ENCODE peak calls at places on chromosomes 1 and 21, in ten cellular contexts. D, C, J, S, F, K, G, I, E and B are unnamed samples.
A peak's percentile ranks its signal among the peaks of the same experiment; 100 is the strongest.

GRCh38 chr1:8127201-8127641 is 101.1 kb upstream of the ERRFI1 start:
- DNase-seq in D (peak; percentile 55), C (no peak), J (no peak), S (no peak), F (no peak), K (no peak), G (peak; percentile 57), I (no peak), E (no peak), B (no peak)

GRCh38 chr1:245172026-245172425 is 17.2 kb downstream of the KIF26B start:
- DNase-seq in D (no peak), C (no peak), J (no peak), S (no peak), F (peak; percentile 33), K (no peak), G (peak; percentile 31), I (no peak), E (no peak), B (no peak)

GRCh38 chr1:70003509-70003908 is 201.9 kb downstream of the LRRC40 start:
- DNase-seq in D (no peak), C (peak; percentile 11), J (no peak), S (no peak), F (peak; percentile 4), K (peak; percentile 12), G (no peak), I (no peak), E (no peak), B (peak; percentile 26)

GRCh38 chr1:205147191-205147590 is 25.4 kb upstream of the RBBP5 start:
- DNase-seq in D (peak; percentile 90), C (peak; percentile 21), J (no peak), S (no peak), F (no peak), K (no peak), G (peak; percentile 79), I (peak; percentile 67), E (peak; percentile 36), B (peak; percentile 68)

GRCh38 chr1:179441456-179441855 is 75.7 kb downstream of the AXDND1 start:
- DNase-seq in D (no peak), C (no peak), J (no peak), S (no peak), F (no peak), K (no peak), G (no peak), I (no peak), E (no peak), B (no peak)

GRCh38 chr1:178456472-178456871 is 40.3 kb downstream of the CLEC20A start:
- DNase-seq in D (no peak), C (no peak), J (no peak), S (no peak), F (no peak), K (no peak), G (no peak), I (no peak), E (no peak), B (no peak)

GRCh38 chr1:64601207-64601606 is 131.3 kb downstream of the CACHD1 start:
- DNase-seq in D (no peak), C (no peak), J (peak; percentile 64), S (no peak), F (no peak), K (no peak), G (no peak), I (no peak), E (no peak), B (no peak)

GRCh38 chr1:84442256-84442655 is 36.8 kb upstream of the RPF1 start:
- DNase-seq in D (peak; percentile 94), C (peak; percentile 96), J (no peak), S (no peak), F (peak; percentile 91), K (peak; percentile 83), G (peak; percentile 95), I (no peak), E (peak; percentile 78), B (peak; percentile 90)

DNA sequence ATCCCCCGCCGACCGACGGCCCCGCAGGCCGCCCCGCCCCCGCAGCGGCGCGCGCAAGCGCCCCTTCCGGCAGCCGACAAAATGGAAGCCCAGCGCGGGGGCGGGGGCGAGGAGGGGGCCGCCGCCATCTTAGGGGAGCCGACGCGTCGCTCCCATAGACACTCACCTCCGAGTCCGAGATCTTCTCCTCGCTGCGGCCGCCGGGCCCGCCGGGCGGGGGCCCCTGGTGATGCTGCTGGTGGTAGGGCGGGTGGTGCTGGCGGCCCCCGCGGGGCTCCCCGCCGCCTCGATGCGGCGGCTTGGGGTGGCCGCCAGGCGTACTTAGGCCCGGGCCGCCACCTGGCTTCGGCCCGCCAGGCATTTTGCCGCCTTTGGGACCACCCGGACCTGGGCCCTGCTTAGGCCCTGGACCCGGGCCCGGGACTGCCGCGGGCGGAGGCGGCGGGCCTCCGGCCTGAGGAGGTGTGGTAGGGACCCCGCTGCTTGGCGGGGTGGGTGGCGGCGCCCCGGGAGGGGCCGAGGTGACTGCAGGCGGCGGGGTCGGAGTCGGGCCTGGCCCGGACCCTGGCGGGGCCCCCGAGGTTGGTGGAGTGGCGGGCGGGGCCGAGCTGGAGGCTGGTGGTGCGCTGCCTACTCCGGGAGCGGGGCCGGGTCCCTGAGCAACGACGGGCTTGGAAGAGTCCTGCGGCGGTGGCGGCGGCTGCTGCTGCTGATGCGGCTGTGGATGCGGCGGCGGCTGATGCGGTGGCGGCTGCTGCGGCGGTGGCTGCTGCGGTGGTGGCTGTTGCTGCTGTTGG is 691 bp downstream of the SFPQ start:
- DNase-seq in D (peak; percentile 67), C (peak; percentile 46), J (peak; percentile 80), S (peak; percentile 31), F (peak; percentile 89), K (peak; percentile 71), G (peak; percentile 63), I (peak; percentile 85), E (no peak), B (peak; percentile 93)
- TF ChIP-seq CTCF in D (peak; percentile 30), C (peak; percentile 25), J (no peak), S (peak; percentile 9), F (no peak), K (no peak), G (no peak), I (no peak), E (no peak), B (no peak)

DNA sequence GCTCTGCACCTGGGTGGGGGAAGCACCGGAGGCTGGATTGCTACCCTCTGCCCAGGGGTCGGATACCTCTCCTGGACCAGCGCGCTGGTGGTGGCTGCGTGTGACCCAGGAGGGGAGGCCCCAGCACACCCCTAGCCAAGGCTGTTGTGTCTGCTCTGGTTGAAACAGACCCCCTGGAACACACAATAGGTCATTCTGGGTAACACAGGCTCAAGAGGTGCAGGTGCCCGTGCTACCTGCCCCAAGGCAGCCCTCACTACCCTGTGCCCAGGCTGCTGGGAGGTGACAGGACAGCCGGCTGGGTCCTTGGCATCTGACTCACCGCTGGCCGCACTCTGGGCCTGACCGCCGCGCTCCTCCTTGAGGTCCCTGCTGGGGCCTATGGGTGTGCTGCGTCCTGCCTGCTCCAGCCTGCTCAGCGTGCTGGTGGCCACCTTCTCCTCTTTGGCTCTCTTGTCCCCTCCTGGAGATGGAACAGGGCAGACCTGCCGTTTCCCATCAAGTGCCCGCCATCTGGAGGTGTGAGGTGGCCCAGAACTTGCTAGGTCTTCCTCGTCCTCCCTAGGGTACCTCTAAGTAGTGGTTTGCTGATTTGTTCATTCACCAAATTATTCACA is 30.0 kb downstream of the ZBTB17 start:
- DNase-seq in D (no peak), C (no peak), J (no peak), S (no peak), F (no peak), K (no peak), G (no peak), I (peak; percentile 84), E (no peak), B (no peak)
- H3K4me3 ChIP-seq in D (no peak overlapping the region), C (no peak overlapping the region), J (no peak overlapping the region), S (no peak overlapping the region), F (no peak overlapping the region), K (no peak overlapping the region), G (no peak overlapping the region), I (no peak overlapping the region), E (no peak overlapping the region), B (no peak overlapping the region)

DNA sequence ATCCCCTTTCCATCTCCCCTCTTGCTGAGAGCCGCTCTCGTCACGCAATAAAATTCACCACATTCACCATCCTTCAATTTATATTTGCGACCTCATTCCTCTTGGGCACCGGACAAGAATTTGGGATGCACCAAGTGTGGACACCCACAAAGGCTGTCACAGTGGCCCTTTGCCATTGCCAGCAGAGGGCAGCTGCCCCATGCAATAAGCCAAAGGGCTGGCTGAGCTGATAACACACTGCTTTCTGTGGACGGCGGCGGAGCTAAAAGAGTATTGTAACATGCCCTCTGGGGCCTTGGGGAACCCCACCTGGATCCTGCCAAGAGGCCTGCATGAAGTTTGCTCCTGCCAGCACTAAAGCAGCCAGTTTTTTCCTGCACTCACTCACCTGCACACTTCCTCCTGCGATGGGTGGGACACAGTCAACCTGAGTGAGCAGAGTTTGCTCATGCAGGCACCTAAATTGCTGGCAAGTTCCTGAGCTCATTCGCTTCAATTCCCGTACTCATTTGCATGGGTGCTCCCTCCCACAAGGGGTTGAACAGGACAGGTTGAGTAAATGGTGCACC is 792.3 kb upstream of the ADAMTS5 start:
- DNase-seq in D (no peak), C (no peak), J (peak; percentile 53), S (no peak), F (no peak), K (no peak), G (no peak), I (no peak), E (no peak), B (peak; percentile 18)
- TF ChIP-seq CTCF in D (peak; percentile 20), C (peak; percentile 66), J (peak; percentile 70), S (no peak), F (no peak), K (peak; percentile 23), G (peak; percentile 33), I (no peak), E (peak; percentile 23), B (peak; percentile 37)

GRCh38 chr1:88873737-88874374 is 17.5 kb downstream of the GTF2B start:
- DNase-seq in D (peak; percentile 23), C (no peak), J (no peak), S (no peak), F (peak; percentile 79), K (no peak), G (no peak), I (no peak), E (no peak), B (no peak)
- H3K4me3 ChIP-seq in D (no peak overlapping the region), C (no peak overlapping the region), J (no peak overlapping the region), S (no peak overlapping the region), F (no peak overlapping the region), K (no peak overlapping the region), G (no peak overlapping the region), I (no peak overlapping the region), E (no peak overlapping the region), B (no peak overlapping the region)

DNA sequence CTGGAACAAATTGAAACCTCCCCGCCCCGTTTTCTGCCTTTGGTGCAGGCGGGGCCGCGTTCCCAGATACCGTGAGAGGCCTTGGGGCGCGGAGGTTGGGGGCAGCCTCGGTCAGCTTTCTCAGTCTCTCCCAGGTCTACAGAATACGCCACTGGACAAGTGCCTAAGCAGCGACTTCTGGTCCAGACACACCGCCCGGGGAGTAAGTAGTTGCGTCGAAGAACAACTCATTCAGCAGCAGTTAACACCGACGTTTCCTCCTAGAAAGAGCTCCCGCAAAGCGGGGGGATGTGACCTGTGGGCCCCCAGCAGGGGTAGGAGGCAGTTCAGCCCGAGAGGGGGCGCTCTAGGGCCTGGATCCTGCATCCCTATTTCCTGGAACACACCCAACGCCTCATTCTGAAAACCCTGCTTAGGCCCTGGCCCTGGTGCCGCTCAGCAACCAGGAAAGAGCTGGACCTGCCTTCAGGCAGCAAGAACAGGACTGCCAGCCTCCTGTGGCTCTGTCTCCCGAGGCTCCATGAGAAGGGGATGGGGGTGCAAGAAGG is 6.5 kb upstream of the BARHL2 start:
- DNase-seq in D (no peak), C (no peak), J (no peak), S (no peak), F (peak; percentile 8), K (no peak), G (no peak), I (no peak), E (no peak), B (no peak)
- TF ChIP-seq CTCF in D (no peak), C (no peak), J (no peak), S (no peak), F (no peak), K (no peak), G (no peak), I (no peak), E (no peak), B (no peak)

GRCh38 chr1:234923626-234924025 is 205.0 kb downstream of the TOMM20 start:
- DNase-seq in D (no peak), C (no peak), J (no peak), S (no peak), F (no peak), K (no peak), G (no peak), I (no peak), E (no peak), B (no peak)
- H3K4me3 ChIP-seq in D (no peak overlapping the region), C (no peak overlapping the region), J (no peak overlapping the region), S (no peak overlapping the region), F (no peak overlapping the region), K (no peak overlapping the region), G (no peak overlapping the region), I (no peak overlapping the region), E (no peak overlapping the region), B (no peak overlapping the region)